ENCODE peak calls at places on chromosomes 1 and 21, in six cellular contexts. One of them, this sample, is unnamed.

GRCh38 chr1:60924964-60925798 is 157.2 kb upstream of the NFIA start:
- DNase-seq in coronary artery: no peak
- DNase-seq in spleen: no peak
- DNase-seq in stomach: no peak
- DNase-seq in fibroblast of lung: no peak
- DNase-seq in WERI-Rb-1: no peak
- DNase-seq in this sample: no peak

GRCh38 chr1:43531453-43531905 is 796 bp downstream of the PTPRF start:
- DNase-seq in fibroblast of lung: no peak
- DNase-seq in stomach: no peak
- DNase-seq in coronary artery: no peak
- DNase-seq in WERI-Rb-1: peak
- DNase-seq in spleen: no peak
- DNase-seq in this sample: peak

GRCh38 chr1:209866201-209866600 is 38.4 kb downstream of the UTP25 start:
- DNase-seq in coronary artery: no peak
- DNase-seq in WERI-Rb-1: no peak
- DNase-seq in fibroblast of lung: no peak
- DNase-seq in spleen: no peak
- DNase-seq in stomach: no peak
- DNase-seq in this sample: no peak

GRCh38 chr1:221793439-221794078 is 51.7 kb upstream of the DUSP10 start:
- DNase-seq in spleen: no peak
- DNase-seq in coronary artery: no peak
- DNase-seq in fibroblast of lung: no peak
- DNase-seq in stomach: no peak
- DNase-seq in WERI-Rb-1: no peak
- DNase-seq in this sample: no peak

GRCh38 chr1:26083246-26083645 is 15.8 kb upstream of the TRIM63 start:
- DNase-seq in fibroblast of lung: no peak
- DNase-seq in stomach: no peak
- DNase-seq in WERI-Rb-1: no peak
- DNase-seq in coronary artery: no peak
- DNase-seq in spleen: no peak
- DNase-seq in this sample: no peak

GRCh38 chr1:100883963-100884362 is 10.7 kb downstream of the EXTL2 start:
- DNase-seq in fibroblast of lung: peak
- DNase-seq in WERI-Rb-1: no peak
- DNase-seq in coronary artery: no peak
- DNase-seq in stomach: no peak
- DNase-seq in spleen: no peak
- DNase-seq in this sample: no peak

GRCh38 chr1:162390396-162391185 is 9.1 kb downstream of the C1orf226 start:
- DNase-seq in stomach: no peak
- DNase-seq in coronary artery: no peak
- DNase-seq in fibroblast of lung: no peak
- DNase-seq in spleen: no peak
- DNase-seq in WERI-Rb-1: no peak
- DNase-seq in this sample: no peak

GRCh38 chr1:40868051-40868723 is 6.0 kb upstream of the CITED4 start:
- DNase-seq in spleen: no peak
- DNase-seq in WERI-Rb-1: no peak
- DNase-seq in fibroblast of lung: peak
- DNase-seq in coronary artery: no peak
- DNase-seq in stomach: peak
- DNase-seq in this sample: no peak

GRCh38 chr1:29416825-29417557 is 180.7 kb downstream of the PTPRU start:
- DNase-seq in WERI-Rb-1: no peak
- DNase-seq in coronary artery: peak
- DNase-seq in fibroblast of lung: peak
- DNase-seq in spleen: no peak
- DNase-seq in stomach: no peak
- DNase-seq in this sample: no peak

GRCh38 chr1:177334856-177335255 is 164.1 kb downstream of the BRINP2 start:
- DNase-seq in stomach: no peak
- DNase-seq in WERI-Rb-1: no peak
- DNase-seq in coronary artery: no peak
- DNase-seq in spleen: no peak
- DNase-seq in fibroblast of lung: no peak
- DNase-seq in this sample: no peak

GRCh38 chr1:78540056-78540455 is 49.3 kb downstream of the PTGFR start:
- DNase-seq in fibroblast of lung: no peak
- DNase-seq in coronary artery: no peak
- DNase-seq in WERI-Rb-1: no peak
- DNase-seq in stomach: no peak
- DNase-seq in spleen: no peak
- DNase-seq in this sample: no peak

GRCh38 chr1:203440780-203441179 is 34.8 kb upstream of the PRELP start:
- DNase-seq in WERI-Rb-1: peak
- DNase-seq in spleen: no peak
- DNase-seq in stomach: peak
- DNase-seq in coronary artery: peak
- DNase-seq in fibroblast of lung: peak
- DNase-seq in this sample: no peak

GRCh38 chr1:74592580-74593355 is 80.4 kb upstream of the LRRC53 start:
- DNase-seq in spleen: no peak
- DNase-seq in coronary artery: no peak
- DNase-seq in WERI-Rb-1: no peak
- DNase-seq in stomach: no peak
- DNase-seq in fibroblast of lung: no peak
- DNase-seq in this sample: no peak

GRCh38 chr1:52102336-52103013 is 39.4 kb upstream of the ZFYVE9 start:
- DNase-seq in WERI-Rb-1: no peak
- DNase-seq in coronary artery: no peak
- DNase-seq in stomach: no peak
- DNase-seq in fibroblast of lung: peak
- DNase-seq in spleen: no peak
- DNase-seq in this sample: no peak

GRCh38 chr1:56506951-56507437 is 72.4 kb downstream of the PLPP3 start:
- DNase-seq in spleen: no peak
- DNase-seq in coronary artery: no peak
- DNase-seq in fibroblast of lung: no peak
- DNase-seq in stomach: no peak
- DNase-seq in WERI-Rb-1: no peak
- DNase-seq in this sample: no peak

GRCh38 chr1:112509005-112509659 is 367 bp downstream of the WNT2B start:
- DNase-seq in stomach: no peak
- DNase-seq in coronary artery: no peak
- DNase-seq in spleen: peak
- DNase-seq in fibroblast of lung: no peak
- DNase-seq in WERI-Rb-1: no peak
- DNase-seq in this sample: peak

GRCh38 chr1:82094136-82094535 is 293.4 kb downstream of the ADGRL2 start:
- DNase-seq in fibroblast of lung: no peak
- DNase-seq in WERI-Rb-1: no peak
- DNase-seq in stomach: no peak
- DNase-seq in coronary artery: no peak
- DNase-seq in spleen: no peak
- DNase-seq in this sample: no peak

GRCh38 chr1:226982451-226983177 is 42.5 kb downstream of the COQ8A start:
- DNase-seq in fibroblast of lung: no peak
- DNase-seq in coronary artery: peak
- DNase-seq in spleen: peak
- DNase-seq in stomach: no peak
- DNase-seq in WERI-Rb-1: no peak
- DNase-seq in this sample: no peak

GRCh38 chr1:235454021-235454420 is 50.2 kb downstream of the B3GALNT2 start:
- DNase-seq in fibroblast of lung: no peak
- DNase-seq in WERI-Rb-1: no peak
- DNase-seq in coronary artery: no peak
- DNase-seq in stomach: no peak
- DNase-seq in spleen: no peak
- DNase-seq in this sample: no peak

GRCh38 chr1:19647643-19648042 is 3.5 kb downstream of the NBL1 start:
- DNase-seq in fibroblast of lung: no peak
- DNase-seq in spleen: no peak
- DNase-seq in WERI-Rb-1: no peak
- DNase-seq in coronary artery: no peak
- DNase-seq in stomach: no peak
- DNase-seq in this sample: no peak

GRCh38 chr1:31354266-31354665 is 18.6 kb downstream of the FABP3 start:
- DNase-seq in stomach: no peak
- DNase-seq in spleen: no peak
- DNase-seq in coronary artery: no peak
- DNase-seq in fibroblast of lung: peak
- DNase-seq in WERI-Rb-1: no peak
- DNase-seq in this sample: no peak

GRCh38 chr1:117607471-117607870 is 1.6 kb downstream of the TENT5C start:
- DNase-seq in spleen: no peak
- DNase-seq in fibroblast of lung: no peak
- DNase-seq in stomach: peak
- DNase-seq in WERI-Rb-1: no peak
- DNase-seq in coronary artery: peak
- DNase-seq in this sample: no peak

GRCh38 chr21:31554511-31555022 is 104.9 kb upstream of the SOD1 start:
- DNase-seq in fibroblast of lung: no peak
- DNase-seq in stomach: no peak
- DNase-seq in spleen: no peak
- DNase-seq in coronary artery: no peak
- DNase-seq in WERI-Rb-1: no peak
- DNase-seq in this sample: no peak

GRCh38 chr1:161258439-161259386 is at the start of gene PCP4L1:
- DNase-seq in fibroblast of lung: peak
- DNase-seq in WERI-Rb-1: peak
- DNase-seq in stomach: peak
- DNase-seq in spleen: peak
- DNase-seq in coronary artery: no peak
- DNase-seq in this sample: peak

GRCh38 chr1:98732985-98733781 is 71.7 kb downstream of the SNX7 start:
- DNase-seq in fibroblast of lung: peak
- DNase-seq in WERI-Rb-1: no peak
- DNase-seq in coronary artery: no peak
- DNase-seq in stomach: no peak
- DNase-seq in spleen: no peak
- DNase-seq in this sample: no peak

GRCh38 chr1:23593556-23594148 is 34.4 kb upstream of the ID3 start:
- DNase-seq in coronary artery: no peak
- DNase-seq in stomach: no peak
- DNase-seq in spleen: no peak
- DNase-seq in fibroblast of lung: no peak
- DNase-seq in WERI-Rb-1: no peak
- DNase-seq in this sample: no peak

GRCh38 chr1:246508897-246509688 is 2.0 kb upstream of the SMYD3 start:
- DNase-seq in coronary artery: no peak
- DNase-seq in stomach: no peak
- DNase-seq in spleen: no peak
- DNase-seq in WERI-Rb-1: no peak
- DNase-seq in fibroblast of lung: no peak
- DNase-seq in this sample: no peak

GRCh38 chr21:38494688-38495087 is 3.6 kb downstream of the ERG start:
- DNase-seq in WERI-Rb-1: no peak
- DNase-seq in coronary artery: no peak
- DNase-seq in stomach: no peak
- DNase-seq in fibroblast of lung: no peak
- DNase-seq in spleen: peak
- DNase-seq in this sample: no peak

GRCh38 chr1:164576311-164577271 is 17.6 kb downstream of the PBX1 start:
- DNase-seq in WERI-Rb-1: no peak
- DNase-seq in coronary artery: peak
- DNase-seq in spleen: no peak
- DNase-seq in fibroblast of lung: peak
- DNase-seq in stomach: no peak
- DNase-seq in this sample: peak

GRCh38 chr1:230558324-230558723 is 84.0 kb upstream of the COG2 start:
- DNase-seq in spleen: no peak
- DNase-seq in coronary artery: no peak
- DNase-seq in WERI-Rb-1: no peak
- DNase-seq in fibroblast of lung: no peak
- DNase-seq in stomach: no peak
- DNase-seq in this sample: no peak

GRCh38 chr1:206890690-206891089 is 6.6 kb upstream of the IL24 start:
- DNase-seq in coronary artery: no peak
- DNase-seq in WERI-Rb-1: no peak
- DNase-seq in fibroblast of lung: peak
- DNase-seq in stomach: no peak
- DNase-seq in spleen: no peak
- DNase-seq in this sample: no peak

GRCh38 chr21:26837539-26837938 is 7.7 kb downstream of the ADAMTS1 start:
- DNase-seq in WERI-Rb-1: no peak
- DNase-seq in fibroblast of lung: peak
- DNase-seq in stomach: no peak
- DNase-seq in coronary artery: no peak
- DNase-seq in spleen: no peak
- DNase-seq in this sample: no peak
- TF ChIP-seq CTCF in WERI-Rb-1: peak
- TF ChIP-seq CTCF in fibroblast of lung: no peak
- TF ChIP-seq CTCF in stomach: no peak
- TF ChIP-seq CTCF in coronary artery: no peak
- TF ChIP-seq CTCF in spleen: no peak
- TF ChIP-seq CTCF in this sample: no peak

GRCh38 chr1:228650141-228650540 is 85.1 kb upstream of the RHOU start:
- DNase-seq in stomach: no peak
- DNase-seq in WERI-Rb-1: no peak
- DNase-seq in spleen: peak
- DNase-seq in fibroblast of lung: no peak
- DNase-seq in coronary artery: no peak
- DNase-seq in this sample: peak
- TF ChIP-seq CTCF in stomach: no peak
- TF ChIP-seq CTCF in WERI-Rb-1: no peak
- TF ChIP-seq CTCF in spleen: no peak
- TF ChIP-seq CTCF in fibroblast of lung: no peak
- TF ChIP-seq CTCF in coronary artery: no peak
- TF ChIP-seq CTCF in this sample: no peak

DNA sequence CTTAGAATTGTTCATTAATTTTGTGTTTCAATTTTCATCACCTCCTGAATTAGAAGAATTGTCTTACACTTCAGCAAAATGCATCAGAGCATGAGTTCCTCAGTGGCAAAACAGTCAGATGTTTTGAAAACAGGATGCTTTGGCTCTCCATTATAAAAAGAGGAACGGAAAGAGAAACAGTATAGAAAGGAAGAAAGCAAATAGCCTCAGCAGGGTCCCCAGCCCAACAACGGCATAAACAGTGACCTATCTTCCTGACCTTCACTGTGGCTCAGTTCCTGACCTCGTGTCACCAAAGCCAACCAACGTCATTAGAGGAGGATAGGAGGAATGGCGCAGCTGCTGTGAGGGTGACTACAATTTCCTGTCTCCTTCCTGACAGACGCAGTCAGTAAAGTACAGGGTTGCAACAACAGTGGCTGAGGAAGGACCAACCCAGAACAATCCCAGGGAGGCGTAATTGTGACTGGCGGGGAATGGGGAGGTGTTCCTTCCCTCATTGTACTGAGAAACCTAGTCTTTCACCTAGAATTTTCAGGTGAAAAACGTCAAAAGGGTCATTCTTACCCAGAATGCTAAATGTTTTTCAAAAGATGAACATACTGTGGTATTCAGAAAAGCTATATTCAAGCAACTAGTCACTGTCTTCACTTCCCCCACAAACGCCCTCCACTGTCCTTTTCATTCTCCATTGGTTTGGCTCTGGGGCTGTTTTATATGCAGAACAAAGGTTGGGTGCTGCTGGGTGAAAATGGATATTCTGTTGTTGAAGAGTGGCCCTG is 197.9 kb upstream of the SGIP1 start:
- DNase-seq in WERI-Rb-1: no peak
- DNase-seq in stomach: peak
- DNase-seq in fibroblast of lung: no peak
- DNase-seq in coronary artery: peak
- DNase-seq in spleen: peak
- DNase-seq in this sample: no peak
- TF ChIP-seq CTCF in WERI-Rb-1: no peak
- TF ChIP-seq CTCF in stomach: no peak
- TF ChIP-seq CTCF in fibroblast of lung: no peak
- TF ChIP-seq CTCF in coronary artery: no peak
- TF ChIP-seq CTCF in spleen: no peak
- TF ChIP-seq CTCF in this sample: no peak

GRCh38 chr1:172727956-172728603 is 69.2 kb downstream of the FASLG start:
- DNase-seq in WERI-Rb-1: peak
- DNase-seq in coronary artery: no peak
- DNase-seq in stomach: no peak
- DNase-seq in fibroblast of lung: peak
- DNase-seq in spleen: no peak
- DNase-seq in this sample: no peak
- TF ChIP-seq CTCF in WERI-Rb-1: peak
- TF ChIP-seq CTCF in coronary artery: no peak
- TF ChIP-seq CTCF in stomach: no peak
- TF ChIP-seq CTCF in fibroblast of lung: peak
- TF ChIP-seq CTCF in spleen: peak
- TF ChIP-seq CTCF in this sample: peak

This sample was measured in glutamatergic neuron.